ENCODE peak calls at places on chromosome 1, in five cellular contexts. X, A, J, F and C are unnamed samples.

GRCh38 chr1:175839678-175840669 is 96.6 kb upstream of the TNR start:
- DNase-seq in F (no peak), X (no peak), J (no peak), A (no peak), C (no peak)

GRCh38 chr1:94279048-94279447 is 41.7 kb upstream of the ARHGAP29 start:
- DNase-seq in X (no peak), F (no peak), J (no peak), A (no peak), C (no peak)

GRCh38 chr1:207807395-207808321 is 55.8 kb downstream of the CD46 start:
- DNase-seq in X (peak), A (no peak), F (no peak), J (peak), C (no peak)

GRCh38 chr1:163068716-163069115 is 445 bp upstream of the RGS4 start:
- DNase-seq in X (no peak), A (no peak), F (no peak), J (no peak), C (no peak)

GRCh38 chr1:44584167-44584566 is 90.1 kb downstream of the TMEM53 start:
- DNase-seq in J (no peak), F (no peak), X (no peak), A (no peak), C (no peak)

GRCh38 chr1:54265661-54266060 is 65.7 kb downstream of the MRPL37 start:
- DNase-seq in F (no peak), A (no peak), X (no peak), J (no peak), C (no peak)

GRCh38 chr1:213457097-213457680 is 406.1 kb downstream of the RPS6KC1 start:
- DNase-seq in X (no peak), A (no peak), F (no peak), J (no peak), C (no peak)

GRCh38 chr1:158809862-158810261 is 21.3 kb upstream of the MNDA start:
- DNase-seq in F (no peak), J (no peak), X (no peak), A (no peak), C (no peak)

GRCh38 chr1:211975152-211975941 is 60.0 kb downstream of the INTS7 start:
- DNase-seq in A (no peak), J (no peak), F (no peak), X (no peak), C (no peak)

GRCh38 chr1:226650236-226650841 is 88.7 kb downstream of the ITPKB start:
- DNase-seq in J (no peak), F (no peak), A (no peak), X (no peak), C (no peak)
- TF ChIP-seq CTCF in J (no peak), F (no peak), A (no peak), X (no peak), C (no peak)

DNA sequence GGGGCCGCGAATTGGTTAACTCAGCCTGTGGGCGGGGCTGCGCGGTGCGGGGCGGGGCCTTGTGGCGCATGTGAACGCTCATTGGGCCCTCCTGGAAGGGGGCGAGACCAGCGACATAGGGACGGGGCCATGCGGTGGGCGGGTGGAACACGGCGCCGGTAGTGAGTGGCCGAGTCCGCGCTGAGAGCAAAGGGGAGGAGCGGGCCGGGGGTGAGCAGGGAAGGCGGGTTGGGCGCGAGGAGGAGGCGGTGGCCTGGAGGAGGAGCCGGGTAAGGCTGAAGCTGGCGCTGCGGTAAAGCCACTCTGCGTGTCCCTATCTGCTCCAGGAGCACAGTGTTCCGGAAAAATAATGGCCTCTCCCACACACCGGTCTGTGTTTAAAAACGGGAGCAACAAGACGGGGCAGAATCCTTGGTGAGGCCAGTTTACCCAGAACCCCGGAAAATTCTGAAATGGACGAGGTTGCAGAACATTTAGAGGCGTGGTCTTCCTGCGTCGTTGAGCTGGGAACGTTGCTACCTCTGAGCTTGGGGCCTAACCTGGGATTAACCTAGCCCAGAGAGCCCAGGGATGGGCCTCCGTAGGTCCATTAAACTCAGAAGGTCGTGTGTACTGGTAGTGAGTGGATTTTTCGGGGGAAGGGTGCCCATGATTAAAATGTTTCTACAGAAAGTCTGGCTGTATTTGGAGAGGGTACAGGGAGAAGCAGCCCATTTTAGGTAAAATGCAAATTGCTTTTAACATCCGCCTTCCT is 533 bp upstream of the CTNNBIP1 start:
- DNase-seq in A (peak), X (peak), J (peak), F (peak), C (peak)
- TF ChIP-seq CTCF in A (no peak), X (no peak), J (no peak), F (no peak), C (no peak)

GRCh38 chr1:50420283-50420682 is 3.0 kb downstream of the DMRTA2 start:
- DNase-seq in J (no peak), X (no peak), A (no peak), F (no peak), C (no peak)
- TF ChIP-seq CTCF in J (no peak), X (no peak), A (no peak), F (no peak), C (no peak)

GRCh38 chr1:33137800-33138199 is 44.0 kb downstream of the TRIM62 start:
- DNase-seq in F (no peak), J (no peak), X (no peak), A (peak), C (no peak)
- TF ChIP-seq CTCF in F (no peak), J (peak), X (no peak), A (peak), C (peak)

GRCh38 chr1:38238294-38238693 is 191.7 kb upstream of the POU3F1 start:
- DNase-seq in J (no peak), X (no peak), F (no peak), A (no peak), C (no peak)

GRCh38 chr1:38241594-38242331 is 195.2 kb upstream of the POU3F1 start:
- DNase-seq in J (no peak), F (no peak), X (no peak), A (no peak), C (no peak)

GRCh38 chr1:38242506-38242905 is 195.9 kb upstream of the POU3F1 start:
- DNase-seq in X (no peak), A (no peak), F (no peak), J (no peak), C (no peak)

GRCh38 chr1:38239258-38239657 is 192.7 kb upstream of the POU3F1 start:
- DNase-seq in F (no peak), J (no peak), X (no peak), A (no peak), C (no peak)

GRCh38 chr1:38240626-38241025 is 194.0 kb upstream of the POU3F1 start:
- DNase-seq in J (no peak), A (no peak), X (no peak), F (no peak), C (no peak)
- TF ChIP-seq CTCF in J (no peak), A (no peak), X (no peak), F (no peak), C (no peak)

DNA sequence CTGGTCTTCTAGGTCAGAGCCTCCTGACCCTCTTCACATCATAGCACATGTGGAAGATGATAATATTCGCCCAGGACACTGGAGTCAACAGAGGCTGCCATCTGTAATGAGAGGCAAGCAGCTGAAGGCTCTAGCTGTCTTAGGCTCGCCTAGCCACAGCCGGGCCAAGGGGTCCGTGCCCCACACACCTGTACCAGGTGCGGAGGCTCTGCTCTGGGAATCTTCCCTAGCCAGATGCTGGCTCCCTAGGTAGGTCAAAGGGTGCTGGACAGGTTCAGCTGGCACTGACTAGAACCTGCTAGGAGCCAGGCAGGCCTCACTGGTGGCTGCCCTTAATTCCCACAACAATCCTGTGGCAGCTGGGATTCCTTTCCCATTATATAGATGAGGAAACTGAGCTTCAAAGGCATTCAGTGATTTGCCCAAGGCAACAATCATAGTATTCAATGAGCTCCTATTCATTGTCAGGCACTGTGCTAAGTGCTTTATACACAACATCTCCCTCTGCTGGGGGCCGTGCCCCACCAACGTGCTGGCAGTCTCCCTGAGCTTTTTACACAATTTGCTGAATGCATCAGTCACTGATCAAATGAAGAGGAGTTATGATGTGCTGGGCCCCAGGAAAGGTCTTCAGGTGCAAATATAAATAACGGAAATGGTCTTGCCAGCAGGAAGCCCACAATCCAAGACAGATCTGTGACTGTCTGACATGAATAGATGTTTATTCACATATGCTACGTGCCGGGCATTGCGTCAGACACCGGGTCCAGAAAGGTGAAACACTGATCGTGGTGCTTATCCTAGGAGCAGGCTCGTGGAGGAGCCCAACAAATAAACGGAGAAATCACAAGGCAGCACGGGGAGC is 58.0 kb downstream of the DDX20 start:
- DNase-seq in X (no peak), F (no peak), J (no peak), A (peak), C (no peak)
- TF ChIP-seq CTCF in X (no peak), F (no peak), J (no peak), A (no peak), C (no peak)

GRCh38 chr1:230796626-230797025 is 49.4 kb downstream of the CAPN9 start:
- DNase-seq in J (no peak), A (no peak), X (no peak), F (no peak), C (no peak)

GRCh38 chr1:230800891-230801290 is 53.7 kb downstream of the CAPN9 start:
- DNase-seq in A (no peak), F (no peak), J (no peak), X (no peak), C (no peak)

GRCh38 chr1:230798491-230798890 is 51.3 kb downstream of the CAPN9 start:
- DNase-seq in A (no peak), X (no peak), F (no peak), J (no peak), C (no peak)

GRCh38 chr1:230797376-230798186 is 50.4 kb downstream of the CAPN9 start:
- DNase-seq in J (peak), X (peak), A (peak), F (no peak), C (no peak)

GRCh38 chr1:230798187-230798484 is 50.9 kb downstream of the CAPN9 start:
- DNase-seq in F (no peak), X (no peak), A (no peak), J (no peak), C (no peak)
- TF ChIP-seq CTCF in F (no peak), X (no peak), A (no peak), J (no peak), C (no peak)

GRCh38 chr1:219173758-219174671 is at the start of gene LYPLAL1:
- DNase-seq in X (peak), J (peak), F (peak), A (peak), C (peak)
- TF ChIP-seq CTCF in X (no peak), J (peak), F (peak), A (no peak), C (peak)

GRCh38 chr1:176944606-176945005 is 219.9 kb downstream of the ASTN1 start:
- DNase-seq in J (no peak), A (no peak), F (no peak), X (no peak), C (no peak)

GRCh38 chr1:176950736-176951308 is 213.7 kb downstream of the ASTN1 start:
- DNase-seq in F (no peak), A (peak), X (no peak), J (peak), C (no peak)

GRCh38 chr1:176954242-176954641 is 210.3 kb downstream of the ASTN1 start:
- DNase-seq in F (no peak), A (no peak), J (peak), X (no peak), C (no peak)

GRCh38 chr1:176943783-176944182 is 220.7 kb downstream of the ASTN1 start:
- DNase-seq in X (no peak), J (peak), A (no peak), F (no peak), C (no peak)

GRCh38 chr1:176949033-176949662 is 215.4 kb downstream of the ASTN1 start:
- DNase-seq in F (no peak), J (peak), A (peak), X (peak), C (peak)
- TF ChIP-seq CTCF in F (peak), J (peak), A (peak), X (peak), C (peak)